ENCODE peak calls at places on chromosome 13, in six cellular contexts. A is activated CD4-positive, alpha-beta T cell treated with anti-CD3 and anti-CD28 coated beads for 48 hours; F is neural progenitor cell; T is left ventricle myocardium superior; D is heart left ventricle; Z is aorta. C is an unnamed sample.

GRCh38 chr13:50366488-50367174 is 351.4 kb downstream of the KCNRG start:
- DNase-seq in A (peak), F (no peak), T (no peak), D (no peak), Z (no peak), C (no peak)

GRCh38 chr13:48214519-48215121 is 18.4 kb upstream of the ITM2B start:
- DNase-seq in A (peak), F (no peak), T (no peak), D (no peak), Z (no peak), C (no peak)

GRCh38 chr13:89238496-89238895 is 1567.3 kb downstream of the SLITRK5 start:
- DNase-seq in A (no peak), F (no peak), T (no peak), D (no peak), Z (no peak), C (no peak)

GRCh38 chr13:99859178-99860177 is 112.1 kb downstream of the ZIC5 start:
- DNase-seq in A (peak), F (peak), T (no peak), D (no peak), Z (no peak), C (no peak)

GRCh38 chr13:42312817-42313431 is 41.0 kb downstream of the AKAP11 start:
- DNase-seq in A (no peak), F (no peak), T (no peak), D (no peak), Z (no peak), C (no peak)

GRCh38 chr13:113348591-113348990 is 15.3 kb downstream of the GRTP1 start:
- DNase-seq in A (no peak), F (no peak), T (no peak), D (no peak), Z (peak), C (no peak)

GRCh38 chr13:91368101-91368500 is 20.6 kb downstream of the MIR17HG start:
- DNase-seq in A (no peak), F (no peak), T (no peak), D (no peak), Z (no peak), C (no peak)

GRCh38 chr13:112968910-112969691 is at the start of gene MCF2L:
- DNase-seq in A (peak), F (peak), T (peak), D (peak), Z (peak), C (peak)

GRCh38 chr13:47126432-47126831 is 229.6 kb upstream of the HTR2A start:
- DNase-seq in A (no peak), F (no peak), T (no peak), D (no peak), Z (no peak), C (no peak)

GRCh38 chr13:39887424-39887823 is 232.0 kb downstream of the COG6 start:
- DNase-seq in A (no peak), F (no peak), T (no peak), D (no peak), Z (no peak), C (no peak)

GRCh38 chr13:86932935-86933334 is 738.2 kb upstream of the SLITRK5 start:
- DNase-seq in A (no peak), F (peak), T (no peak), D (no peak), Z (no peak), C (peak)

GRCh38 chr13:71799320-71799719 is 67.7 kb downstream of the DACH1 start:
- DNase-seq in A (no peak), F (no peak), T (no peak), D (no peak), Z (no peak), C (no peak)

GRCh38 chr13:99985243-99985874 is 3.8 kb downstream of the ZIC2 start:
- DNase-seq in A (peak), F (peak), T (no peak), D (no peak), Z (peak), C (no peak)

GRCh38 chr13:43026262-43026661 is 2.9 kb downstream of the DNAJC15 start:
- DNase-seq in A (no peak), F (no peak), T (no peak), D (no peak), Z (no peak), C (no peak)

GRCh38 chr13:40522234-40522633 is 144.2 kb downstream of the FOXO1 start:
- DNase-seq in A (no peak), F (no peak), T (no peak), D (no peak), Z (no peak), C (no peak)